ENCODE peak calls at places on chromosomes 6 and 20, in four cellular contexts. One of them, this sample, is unnamed.

GRCh38 chr20:31992086-31992485 is 18.2 kb upstream of the CCM2L start:
- DNase-seq in WTC11: no peak
- DNase-seq in GM12878: no peak
- DNase-seq in K562: no peak
- DNase-seq in this sample: no peak

GRCh38 chr20:14062786-14063185 is 67.5 kb downstream of the MACROD2 start:
- DNase-seq in WTC11: no peak
- DNase-seq in GM12878: no peak
- DNase-seq in K562: no peak
- DNase-seq in this sample: no peak

GRCh38 chr6:157145656-157146285 is 177.5 kb downstream of the TMEM242 start:
- DNase-seq in WTC11: no peak
- DNase-seq in GM12878: no peak
- DNase-seq in K562: no peak
- DNase-seq in this sample: no peak

GRCh38 chr6:162900503-162900902 is 172.7 kb downstream of the PACRG start:
- DNase-seq in WTC11: no peak
- DNase-seq in GM12878: no peak
- DNase-seq in K562: no peak
- DNase-seq in this sample: no peak

GRCh38 chr6:54719633-54720032 is 126.9 kb upstream of the FAM83B start:
- DNase-seq in WTC11: no peak
- DNase-seq in GM12878: no peak
- DNase-seq in K562: no peak
- DNase-seq in this sample: no peak

GRCh38 chr6:83062225-83062624 is 3.4 kb downstream of the UBE3D start:
- DNase-seq in WTC11: no peak
- DNase-seq in GM12878: no peak
- DNase-seq in K562: no peak
- DNase-seq in this sample: no peak

GRCh38 chr20:4519530-4519929 is 202.2 kb upstream of the PRND start:
- DNase-seq in WTC11: peak
- DNase-seq in GM12878: no peak
- DNase-seq in K562: peak
- DNase-seq in this sample: no peak

GRCh38 chr20:57716202-57716601 is 6.4 kb upstream of the PMEPA1 start:
- DNase-seq in WTC11: no peak
- DNase-seq in GM12878: no peak
- DNase-seq in K562: no peak
- DNase-seq in this sample: no peak

GRCh38 chr6:14396826-14397517 is 279.4 kb downstream of the CD83 start:
- DNase-seq in WTC11: peak
- DNase-seq in GM12878: no peak
- DNase-seq in K562: peak
- DNase-seq in this sample: no peak

GRCh38 chr20:63787302-63787701 is 43.8 kb downstream of the ZBTB46 start:
- DNase-seq in WTC11: no peak
- DNase-seq in GM12878: no peak
- DNase-seq in K562: no peak
- DNase-seq in this sample: no peak

GRCh38 chr6:36605560-36606391 is 11.6 kb downstream of the SRSF3 start:
- DNase-seq in WTC11: peak
- DNase-seq in GM12878: no peak
- DNase-seq in K562: no peak
- DNase-seq in this sample: no peak

GRCh38 chr6:63644668-63645326 is 9.2 kb downstream of the PHF3 start:
- DNase-seq in WTC11: no peak
- DNase-seq in GM12878: no peak
- DNase-seq in K562: no peak
- DNase-seq in this sample: no peak

GRCh38 chr6:131061041-131061770 is 1.8 kb downstream of the EPB41L2 start:
- DNase-seq in WTC11: no peak
- DNase-seq in GM12878: no peak
- DNase-seq in K562: no peak
- DNase-seq in this sample: peak

GRCh38 chr6:55212147-55212546 is 37.8 kb downstream of the HCRTR2 start:
- DNase-seq in WTC11: no peak
- DNase-seq in GM12878: no peak
- DNase-seq in K562: no peak
- DNase-seq in this sample: no peak

GRCh38 chr20:5135363-5136012 is 8.7 kb downstream of the CDS2 start:
- DNase-seq in WTC11: no peak
- DNase-seq in GM12878: peak
- DNase-seq in K562: no peak
- DNase-seq in this sample: no peak

GRCh38 chr6:23179994-23180393 is 610.6 kb downstream of the HDGFL1 start:
- DNase-seq in WTC11: no peak
- DNase-seq in GM12878: no peak
- DNase-seq in K562: no peak
- DNase-seq in this sample: no peak

GRCh38 chr6:66638099-66638498 is 931.1 kb upstream of the EYS start:
- DNase-seq in WTC11: no peak
- DNase-seq in GM12878: no peak
- DNase-seq in K562: no peak
- DNase-seq in this sample: no peak

GRCh38 chr20:9609892-9610502 is 95.6 kb downstream of the LAMP5 start:
- DNase-seq in WTC11: peak
- DNase-seq in GM12878: peak
- DNase-seq in K562: peak
- DNase-seq in this sample: peak

GRCh38 chr20:60073504-60073903 is 115.3 kb downstream of the CDH26 start:
- DNase-seq in WTC11: no peak
- DNase-seq in GM12878: no peak
- DNase-seq in K562: no peak
- DNase-seq in this sample: no peak

GRCh38 chr20:14406495-14406894 is 69.1 kb upstream of the FLRT3 start:
- DNase-seq in WTC11: no peak
- DNase-seq in GM12878: no peak
- DNase-seq in K562: no peak
- DNase-seq in this sample: peak

DNA sequence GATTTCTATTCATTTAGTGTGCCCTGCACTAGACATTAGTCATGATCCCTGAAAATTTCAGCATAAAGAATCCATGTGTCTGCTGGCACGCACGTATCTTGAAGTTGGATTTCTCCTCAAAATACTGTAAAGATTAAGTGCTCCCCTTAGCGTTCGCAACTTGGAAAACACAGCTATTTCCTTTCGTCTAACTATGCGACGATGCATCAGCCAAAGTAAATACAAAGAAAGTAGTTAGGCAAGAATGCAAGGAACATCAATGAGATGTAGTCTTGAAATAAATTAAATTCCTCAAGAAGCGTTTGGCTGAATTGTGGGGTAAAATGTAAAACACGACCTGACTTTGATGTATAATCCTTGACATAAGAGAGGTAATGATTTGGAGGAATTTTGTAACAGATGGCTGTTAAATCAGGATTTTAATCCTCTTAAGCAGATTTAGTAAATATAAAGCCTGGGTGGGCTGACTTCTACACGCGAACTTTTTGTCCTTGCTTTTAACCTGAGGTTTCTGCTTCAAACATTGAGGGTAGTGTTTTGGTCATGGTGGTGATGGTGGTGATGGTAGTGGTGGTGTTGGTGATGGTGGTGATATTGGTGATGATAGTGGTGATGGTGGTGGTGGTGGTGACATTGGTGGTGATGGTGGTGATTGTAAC is 88.2 kb downstream of the FOXF2 start:
- DNase-seq in WTC11: no peak
- DNase-seq in GM12878: no peak
- DNase-seq in K562: no peak
- DNase-seq in this sample: no peak
- TF ChIP-seq ETV6 in WTC11: no peak
- TF ChIP-seq ETV6 in GM12878: no peak
- TF ChIP-seq ETV6 in K562: no peak
- TF ChIP-seq ETV6 in this sample: no peak

GRCh38 chr20:47535088-47535487 is 33.4 kb downstream of the NCOA3 start:
- DNase-seq in WTC11: peak
- DNase-seq in GM12878: no peak
- DNase-seq in K562: peak
- DNase-seq in this sample: peak
- TF ChIP-seq CTCF in WTC11: peak
- TF ChIP-seq CTCF in GM12878: peak
- TF ChIP-seq CTCF in K562: peak
- TF ChIP-seq CTCF in this sample: peak

GRCh38 chr6:40788661-40789111 is 201.5 kb upstream of the LRFN2 start:
- DNase-seq in WTC11: no peak
- DNase-seq in GM12878: no peak
- DNase-seq in K562: no peak
- DNase-seq in this sample: no peak
- TF ChIP-seq ETV6 in WTC11: no peak
- TF ChIP-seq ETV6 in GM12878: no peak
- TF ChIP-seq ETV6 in K562: no peak
- TF ChIP-seq ETV6 in this sample: no peak

GRCh38 chr6:32046450-32047083 is 8.4 kb downstream of the CYP21A2 start:
- DNase-seq in WTC11: no peak
- DNase-seq in GM12878: no peak
- DNase-seq in K562: peak
- DNase-seq in this sample: peak
- TF ChIP-seq CTCF in WTC11: no peak
- TF ChIP-seq CTCF in GM12878: no peak
- TF ChIP-seq CTCF in K562: peak
- TF ChIP-seq CTCF in this sample: no peak

DNA sequence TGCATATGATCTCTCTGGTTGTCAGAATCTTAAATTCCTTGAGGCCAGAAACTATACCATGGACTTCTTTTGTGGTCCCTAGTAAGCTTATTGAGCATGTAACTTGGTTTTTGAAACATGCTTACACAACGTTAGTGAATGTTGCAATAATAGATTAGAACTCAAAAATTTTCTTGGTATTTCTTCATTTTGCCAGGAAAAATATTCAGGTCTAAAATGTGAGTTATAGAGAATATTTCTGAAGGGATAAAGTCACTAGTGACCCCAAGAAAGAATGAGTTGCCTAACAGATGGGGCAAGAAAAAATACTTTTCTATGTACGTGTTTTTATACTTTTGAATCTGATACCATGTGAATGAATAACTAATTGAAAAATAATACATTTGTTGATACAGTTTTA is 195.4 kb downstream of the TFAP2A start:
- DNase-seq in WTC11: no peak
- DNase-seq in GM12878: no peak
- DNase-seq in K562: no peak
- DNase-seq in this sample: no peak
- TF ChIP-seq ETV6 in WTC11: no peak
- TF ChIP-seq ETV6 in GM12878: no peak
- TF ChIP-seq ETV6 in K562: no peak
- TF ChIP-seq ETV6 in this sample: no peak

GRCh38 chr6:6758915-6759654 is 170.6 kb downstream of the LY86 start:
- DNase-seq in WTC11: peak
- DNase-seq in GM12878: peak
- DNase-seq in K562: peak
- DNase-seq in this sample: peak
- TF ChIP-seq CTCF in WTC11: peak
- TF ChIP-seq CTCF in GM12878: peak
- TF ChIP-seq CTCF in K562: peak
- TF ChIP-seq CTCF in this sample: peak

GRCh38 chr6:52876056-52876787 is 33.3 kb downstream of the GSTA3 start:
- DNase-seq in WTC11: no peak
- DNase-seq in GM12878: no peak
- DNase-seq in K562: no peak
- DNase-seq in this sample: peak
- TF ChIP-seq ETV6 in WTC11: no peak
- TF ChIP-seq ETV6 in GM12878: no peak
- TF ChIP-seq ETV6 in K562: no peak
- TF ChIP-seq ETV6 in this sample: no peak

GRCh38 chr6:11384531-11385309 is 152.3 kb upstream of the NEDD9 start:
- DNase-seq in WTC11: no peak
- DNase-seq in GM12878: no peak
- DNase-seq in K562: no peak
- DNase-seq in this sample: no peak

GRCh38 chr6:11380969-11381744 is 148.7 kb upstream of the NEDD9 start:
- DNase-seq in WTC11: no peak
- DNase-seq in GM12878: no peak
- DNase-seq in K562: no peak
- DNase-seq in this sample: no peak

GRCh38 chr6:11380549-11380948 is 148.1 kb upstream of the NEDD9 start:
- DNase-seq in WTC11: no peak
- DNase-seq in GM12878: no peak
- DNase-seq in K562: no peak
- DNase-seq in this sample: no peak

GRCh38 chr6:11379805-11380204 is 147.3 kb upstream of the NEDD9 start:
- DNase-seq in WTC11: no peak
- DNase-seq in GM12878: no peak
- DNase-seq in K562: no peak
- DNase-seq in this sample: no peak

GRCh38 chr6:11381801-11382513 is 149.5 kb upstream of the NEDD9 start:
- DNase-seq in WTC11: no peak
- DNase-seq in GM12878: peak
- DNase-seq in K562: no peak
- DNase-seq in this sample: no peak
- TF ChIP-seq CTCF in WTC11: no peak
- TF ChIP-seq CTCF in GM12878: no peak
- TF ChIP-seq CTCF in K562: no peak
- TF ChIP-seq CTCF in this sample: no peak

GRCh38 chr20:17766226-17766625 is 66.5 kb downstream of the BANF2 start:
- DNase-seq in WTC11: no peak
- DNase-seq in GM12878: no peak
- DNase-seq in K562: no peak
- DNase-seq in this sample: no peak

GRCh38 chr20:17765017-17765416 is 65.3 kb downstream of the BANF2 start:
- DNase-seq in WTC11: no peak
- DNase-seq in GM12878: no peak
- DNase-seq in K562: no peak
- DNase-seq in this sample: no peak

GRCh38 chr20:17762873-17763557 is 63.2 kb downstream of the BANF2 start:
- DNase-seq in WTC11: no peak
- DNase-seq in GM12878: no peak
- DNase-seq in K562: no peak
- DNase-seq in this sample: no peak

GRCh38 chr20:17767624-17768023 is 67.9 kb downstream of the BANF2 start:
- DNase-seq in WTC11: no peak
- DNase-seq in GM12878: no peak
- DNase-seq in K562: no peak
- DNase-seq in this sample: no peak

DNA sequence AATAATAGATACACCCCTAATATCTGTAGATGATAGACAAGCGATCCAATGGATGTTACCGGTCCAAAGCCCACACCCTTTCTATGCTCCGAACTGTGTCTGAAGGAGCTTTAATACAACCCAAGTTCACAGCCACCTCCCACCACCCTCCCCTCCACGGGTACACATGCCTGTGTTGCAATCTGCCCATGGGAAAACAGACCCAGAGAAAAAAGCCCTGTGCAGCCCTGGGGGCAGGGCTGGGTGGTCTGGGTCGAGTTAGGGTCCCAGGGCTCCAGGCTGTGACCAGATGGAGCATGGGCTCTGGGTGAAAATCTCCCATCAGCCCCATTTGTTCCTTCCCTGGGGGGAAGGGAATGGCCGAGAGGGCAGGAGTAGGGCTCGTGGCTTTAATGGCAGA is 65.8 kb downstream of the BANF2 start:
- DNase-seq in WTC11: no peak
- DNase-seq in GM12878: no peak
- DNase-seq in K562: no peak
- DNase-seq in this sample: no peak
- TF ChIP-seq ETV6 in WTC11: no peak
- TF ChIP-seq ETV6 in GM12878: no peak
- TF ChIP-seq ETV6 in K562: no peak
- TF ChIP-seq ETV6 in this sample: no peak

GRCh38 chr20:41627001-41627400 is 8.8 kb upstream of the CHD6 start:
- DNase-seq in WTC11: no peak
- DNase-seq in GM12878: no peak
- DNase-seq in K562: no peak
- DNase-seq in this sample: peak
- TF ChIP-seq CTCF in WTC11: no peak
- TF ChIP-seq CTCF in GM12878: no peak
- TF ChIP-seq CTCF in K562: no peak
- TF ChIP-seq CTCF in this sample: peak